ENCODE peak calls at places on chromosomes 5 and 9, in nine cellular contexts. E is ACHN; L is cardiac muscle cell; R is stimulated activated CD8-positive, alpha-beta memory T cell treated with anti-CD3 and anti-CD28 coated beads, Interleukin-12 subunit alpha, Interleukin-12 subunit beta, amount 100 ng/mL, for 4 hours; V is erythroblast; Y is activated CD8-positive, alpha-beta memory T cell treated with anti-CD3 and anti-CD28 coated beads, Interleukin-2, amount 50 U/mL, for 48 hours; H is NCI-H510A treated with DMSO at 0.1 percent for 48 hours; S is T follicular helper cell; B is amniotic stem cell. O is an unnamed sample.
A peak's percentile ranks its signal among the peaks of the same experiment; 100 is the strongest.

GRCh38 chr5:2566280-2566679 is 185.2 kb downstream of the IRX2 start:
- DNase-seq in E (no peak), L (no peak), R (no peak), V (no peak), Y (no peak), H (no peak), S (no peak), B (no peak), O (no peak)

GRCh38 chr9:129776938-129777768 is 24.3 kb upstream of the PTGES start:
- DNase-seq in E (peak; percentile 95), L (peak; percentile 100), R (peak; percentile 36), V (peak; percentile 51), Y (peak; percentile 84), H (peak; percentile 83), S (no peak), B (peak; percentile 96), O (peak; percentile 81)

GRCh38 chr5:172852490-172853354 is 18.7 kb downstream of the ERGIC1 start:
- DNase-seq in E (no peak), L (no peak), R (no peak), V (peak; percentile 23), Y (no peak), H (no peak), S (no peak), B (no peak), O (no peak)

GRCh38 chr5:5039918-5040317 is 100.2 kb upstream of the ADAMTS16 start:
- DNase-seq in E (no peak), L (no peak), R (no peak), V (no peak), Y (no peak), H (no peak), S (no peak), B (no peak), O (no peak)

GRCh38 chr9:127570533-127571111 is 41.5 kb upstream of the STXBP1 start:
- DNase-seq in E (peak; percentile 53), L (no peak), R (no peak), V (no peak), Y (no peak), H (peak; percentile 30), S (no peak), B (no peak), O (no peak)

GRCh38 chr9:133377721-133378216 is 1.6 kb downstream of the STKLD1 start:
- DNase-seq in E (peak; percentile 54), L (peak; percentile 36), R (no peak), V (peak; percentile 22), Y (no peak), H (peak; percentile 34), S (no peak), B (no peak), O (no peak)

GRCh38 chr5:126186210-126186609 is 237.0 kb upstream of the GRAMD2B start:
- DNase-seq in E (no peak), L (no peak), R (no peak), V (no peak), Y (no peak), H (no peak), S (no peak), B (no peak), O (no peak)

GRCh38 chr5:37005946-37006540 is 129.5 kb downstream of the NIPBL start:
- DNase-seq in E (peak; percentile 29), L (peak; percentile 55), R (no peak), V (peak; percentile 30), Y (no peak), H (peak; percentile 58), S (no peak), B (no peak), O (no peak)

GRCh38 chr9:1173211-1173610 is 123.1 kb downstream of the DMRT2 start:
- DNase-seq in E (no peak), L (no peak), R (no peak), V (no peak), Y (no peak), H (peak; percentile 32), S (no peak), B (no peak), O (no peak)

GRCh38 chr9:89969156-89969566 is 364.3 kb downstream of the GADD45G start:
- DNase-seq in E (no peak), L (no peak), R (no peak), V (no peak), Y (no peak), H (peak; percentile 81), S (no peak), B (no peak), O (no peak)